ENCODE peak calls at places on chromosomes 1 and 21, in eight cellular contexts. F is activated naive CD8-positive, alpha-beta T cell treated with anti-CD3 and anti-CD28 coated beads for 36 hours; C is iPS-NIHi11; S is activated T-cell treated with anti-CD3 and anti-CD28 coated beads for 48 hours; T is iris pigment epithelial cell; I is SHP77; D is cardiac muscle cell; U is HT-29. X is an unnamed sample.

GRCh38 chr21:40014394-40014793 is 147.2 kb downstream of the PCP4 start:
- DNase-seq in F (no peak), C (no peak), S (no peak), T (no peak), I (no peak), D (no peak), U (no peak), X (no peak)

GRCh38 chr1:20134995-20135394 is 4.1 kb upstream of the PLA2G2F start:
- DNase-seq in F (no peak), C (no peak), S (no peak), T (no peak), I (no peak), D (no peak), U (no peak), X (no peak)

GRCh38 chr1:235504122-235504493 is at the start of gene B3GALNT2:
- DNase-seq in F (no peak), C (no peak), S (no peak), T (no peak), I (peak), D (no peak), U (no peak), X (no peak)

GRCh38 chr1:58815680-58816071 is 31.8 kb upstream of the JUN start:
- DNase-seq in F (no peak), C (peak), S (no peak), T (peak), I (peak), D (no peak), U (peak), X (no peak)

GRCh38 chr1:66695121-66695520 is 57.1 kb upstream of the DYNLT5 start:
- DNase-seq in F (no peak), C (peak), S (no peak), T (no peak), I (no peak), D (peak), U (no peak), X (no peak)

GRCh38 chr1:229855999-229856650 is 210.9 kb upstream of the GALNT2 start:
- DNase-seq in F (peak), C (peak), S (no peak), T (no peak), I (peak), D (no peak), U (no peak), X (no peak)

GRCh38 chr1:208068441-208068840 is 157.5 kb upstream of the CD34 start:
- DNase-seq in F (no peak), C (no peak), S (no peak), T (no peak), I (no peak), D (no peak), U (no peak), X (no peak)

GRCh38 chr1:94017155-94017829 is 103.7 kb downstream of the ABCA4 start:
- DNase-seq in F (no peak), C (no peak), S (no peak), T (no peak), I (no peak), D (no peak), U (no peak), X (no peak)